ENCODE peak calls at places on chromosomes 3 and 15, in four cellular contexts. Z is adrenal gland, J is transverse colon, A is tibial nerve. Q is an unnamed sample.

GRCh38 chr3:29440321-29441019 is 159.6 kb downstream of the RBMS3 start:
- DNase-seq in Z (no peak), J (no peak), A (no peak), Q (no peak)

GRCh38 chr3:188092648-188093047 is 61.3 kb upstream of the LPP start:
- DNase-seq in Z (no peak), J (no peak), A (no peak), Q (no peak)

GRCh38 chr15:38532728-38533127 is 31.9 kb downstream of the RASGRP1 start:
- DNase-seq in Z (no peak), J (no peak), A (no peak), Q (peak; percentile 21)

GRCh38 chr3:35223636-35224035 is 415.7 kb upstream of the ARPP21 start:
- DNase-seq in Z (no peak), J (no peak), A (no peak), Q (no peak)

GRCh38 chr3:60645801-60646200 is 605.5 kb downstream of the FHIT start:
- DNase-seq in Z (no peak), J (no peak), A (no peak), Q (no peak)

GRCh38 chr3:170815340-170815739 is 54.7 kb downstream of the RPL22L1 start:
- DNase-seq in Z (no peak), J (peak; percentile 36), A (no peak), Q (no peak)

GRCh38 chr15:49096090-49096750 is 50.0 kb upstream of the SECISBP2L start:
- DNase-seq in Z (peak; percentile 48), J (no peak), A (no peak), Q (no peak)

GRCh38 chr3:111859061-111859973 is at the start of gene PHLDB2:
- DNase-seq in Z (peak; percentile 51), J (peak; percentile 56), A (peak; percentile 54), Q (peak; percentile 3)

GRCh38 chr15:92772626-92773244 is 117.2 kb upstream of the FAM174B start:
- DNase-seq in Z (no peak), J (no peak), A (no peak), Q (no peak)

GRCh38 chr3:45029216-45029615 is 3.1 kb downstream of the CLEC3B start:
- DNase-seq in Z (no peak), J (no peak), A (no peak), Q (no peak)

GRCh38 chr3:45225465-45226205 is 452 bp downstream of the TMEM158 start:
- DNase-seq in Z (no peak), J (no peak), A (no peak), Q (peak; percentile 42)

GRCh38 chr3:105904251-105904650 is 35.4 kb upstream of the CBLB start:
- DNase-seq in Z (no peak), J (no peak), A (no peak), Q (no peak)

GRCh38 chr15:40543082-40543481 is 21.8 kb downstream of the CCDC32 start:
- DNase-seq in Z (no peak), J (no peak), A (no peak), Q (no peak)

GRCh38 chr3:66442254-66443249 is 58.3 kb downstream of the LRIG1 start:
- DNase-seq in Z (peak; percentile 30), J (peak; percentile 78), A (peak; percentile 79), Q (no peak)

GRCh38 chr3:104214937-104215336 is 1151.8 kb upstream of the ALCAM start:
- DNase-seq in Z (no peak), J (no peak), A (no peak), Q (no peak)

GRCh38 chr3:55549172-55549571 is 62.1 kb upstream of the WNT5A start:
- DNase-seq in Z (no peak), J (no peak), A (no peak), Q (no peak)

GRCh38 chr15:76153241-76154197 is 93.7 kb downstream of the TMEM266 start:
- DNase-seq in Z (no peak), J (no peak), A (no peak), Q (no peak)
- TF ChIP-seq POLR2A in Z (no peak), J (no peak), A (no peak), Q (no peak)

GRCh38 chr15:59298255-59298856 is 74.3 kb downstream of the MYO1E start:
- DNase-seq in Z (no peak), J (no peak), A (no peak), Q (no peak)
- TF ChIP-seq POLR2A in Z (no peak), J (no peak), A (no peak), Q (no peak)

GRCh38 chr15:74799843-74800558 is 12.6 kb upstream of the LMAN1L start:
- DNase-seq in Z (peak; percentile 79), J (peak; percentile 91), A (peak; percentile 61), Q (peak; percentile 87)
- TF ChIP-seq POLR2A in Z (no peak), J (no peak), A (no peak), Q (no peak)

DNA sequence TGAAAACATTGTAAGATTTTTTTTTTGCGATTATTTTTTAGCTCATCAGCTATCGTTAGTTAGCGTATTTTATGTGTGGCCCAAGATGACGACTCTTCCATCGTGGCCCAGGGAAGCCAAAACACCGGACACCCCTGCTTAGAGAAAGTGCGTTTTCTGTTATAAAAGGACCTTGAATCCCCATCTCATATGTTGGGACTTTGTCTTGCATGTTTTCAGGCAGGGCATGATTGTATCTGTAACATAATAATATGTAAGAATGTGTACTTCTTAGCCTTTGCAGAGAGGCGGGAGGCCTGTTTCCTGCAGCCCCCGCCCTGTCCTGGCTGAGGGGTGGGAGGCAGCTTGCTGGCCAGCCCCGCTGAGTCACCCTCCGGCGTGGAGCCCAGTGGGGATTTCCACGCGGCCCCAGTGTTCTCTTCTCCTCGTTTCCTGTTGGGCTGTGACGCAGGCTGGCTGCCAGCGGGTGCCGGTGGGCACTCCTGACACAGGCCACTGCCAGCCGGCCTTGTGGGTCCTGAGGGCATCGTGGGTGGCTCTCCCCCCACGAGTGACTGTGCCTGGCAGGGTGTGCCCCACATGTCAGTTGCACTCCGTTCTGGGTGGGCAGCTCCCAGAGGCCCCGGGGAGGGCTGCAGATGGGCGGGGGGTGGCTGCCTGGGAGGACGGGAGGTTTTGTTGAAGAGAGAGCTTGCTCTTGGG is 55.6 kb downstream of the SMAD3 start:
- DNase-seq in Z (peak; percentile 86), J (peak; percentile 91), A (peak; percentile 77), Q (peak; percentile 31)
- TF ChIP-seq POLR2A in Z (no peak), J (peak; percentile 41), A (no peak), Q (peak; percentile 27)

DNA sequence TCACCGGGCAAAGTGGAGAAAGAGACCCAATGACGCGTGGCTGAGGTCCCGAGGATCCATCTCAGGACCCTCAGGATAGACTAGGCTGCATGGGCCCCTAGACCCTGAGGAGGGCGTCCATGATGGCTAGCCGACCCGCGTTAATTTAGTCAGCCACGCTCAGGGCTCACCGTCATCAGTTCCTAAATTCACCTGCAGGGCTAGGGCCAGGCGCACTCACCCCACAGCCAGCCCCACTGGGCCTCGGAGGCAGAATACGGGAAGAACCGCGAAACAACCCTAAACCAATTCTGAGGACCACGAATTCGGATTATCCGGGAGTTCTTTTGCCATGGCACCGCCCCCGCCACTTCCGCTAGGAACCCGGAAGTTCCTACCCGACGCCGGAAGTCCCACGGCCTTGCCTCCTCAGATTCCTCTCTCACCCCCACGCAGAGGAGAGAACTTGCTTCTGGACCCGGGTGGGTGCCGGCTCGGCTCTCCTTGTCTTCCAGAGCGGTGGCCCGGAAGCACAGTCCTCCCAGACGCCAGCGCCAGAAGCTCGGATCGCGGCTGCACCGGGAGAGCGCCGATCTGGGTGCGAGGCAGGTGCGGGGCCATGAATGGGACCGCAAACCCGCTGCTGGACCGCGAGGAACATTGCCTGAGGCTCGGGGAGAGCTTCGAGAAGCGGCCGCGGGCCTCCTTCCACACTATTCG is at the start of the genes EAF1 and METTL6:
- DNase-seq in Z (peak; percentile 80), J (peak; percentile 88), A (peak; percentile 79), Q (peak; percentile 87)
- TF ChIP-seq POLR2A in Z (no peak), J (peak; percentile 43), A (no peak), Q (peak; percentile 69)

GRCh38 chr15:78906310-78906608 is 33.6 kb downstream of the MORF4L1 start:
- DNase-seq in Z (peak; percentile 72), J (no peak), A (no peak), Q (peak; percentile 71)
- TF ChIP-seq POLR2A in Z (no peak), J (no peak), A (no peak), Q (no peak)